ENCODE peak calls at places on chromosome 16, in five cellular contexts. K is upper lobe of right lung, B is Caco-2, Y is uterus, P is fibroblast of lung. Z is an unnamed sample. For H3K4me1, the result is how much of the 10 kb centered on the place peaks cover.

GRCh38 chr16:66254751-66255150 is 111.7 kb upstream of the CDH5 start:
- DNase-seq in K (no peak), B (no peak), P (peak), Y (no peak), Z (no peak)

GRCh38 chr16:23134274-23134673 is 15.0 kb downstream of the USP31 start:
- DNase-seq in Y (peak), B (no peak), K (no peak), P (peak), Z (no peak)

GRCh38 chr16:3216263-3216640 is 18.7 kb downstream of the ZNF200 start:
- DNase-seq in B (no peak), K (no peak), Y (no peak), P (no peak), Z (no peak)

GRCh38 chr16:65497571-65497970 is 375.7 kb upstream of the CDH11 start:
- DNase-seq in B (no peak), Y (no peak), P (no peak), K (no peak), Z (no peak)

GRCh38 chr16:77090062-77090461 is 100.9 kb upstream of the MON1B start:
- DNase-seq in P (no peak), B (no peak), Y (no peak), K (no peak), Z (no peak)

GRCh38 chr16:68737046-68737729 is at the start of gene CDH1:
- DNase-seq in Y (no peak), P (no peak), K (peak), B (peak), Z (no peak)

GRCh38 chr16:54177052-54177856 is 109.3 kb downstream of the IRX3 start:
- DNase-seq in K (no peak), Y (no peak), B (no peak), P (no peak), Z (no peak)

GRCh38 chr16:68636818-68637217 is 8.3 kb upstream of the CDH3 start:
- DNase-seq in K (no peak), Y (no peak), P (no peak), B (no peak), Z (no peak)

GRCh38 chr16:88859381-88860091 is 2.6 kb downstream of the TRAPPC2L start:
- DNase-seq in Y (no peak), B (no peak), K (no peak), P (no peak), Z (no peak)

GRCh38 chr16:89155184-89155679 is 16.3 kb upstream of the CDH15 start:
- DNase-seq in P (peak), K (peak), B (no peak), Y (peak), Z (peak)

GRCh38 chr16:9437115-9437514 is 345.7 kb downstream of the HAPSTR1 start:
- DNase-seq in Y (no peak), K (no peak), P (no peak), B (no peak), Z (no peak)

GRCh38 chr16:47143329-47143676 is 442 bp downstream of the NETO2 start:
- DNase-seq in K (peak), P (peak), Y (no peak), B (peak), Z (no peak)

GRCh38 chr16:8828541-8829165 is 31.0 kb downstream of the PMM2 start:
- DNase-seq in Y (no peak), K (no peak), P (no peak), B (no peak), Z (no peak)

GRCh38 chr16:46947900-46948547 is 25.4 kb downstream of the DNAJA2 start:
- DNase-seq in Y (no peak), B (no peak), K (no peak), P (peak), Z (no peak)

GRCh38 chr16:84999857-85000480 is 11.4 kb downstream of the ZDHHC7 start:
- DNase-seq in B (no peak), Y (no peak), K (no peak), P (no peak), Z (no peak)
- H3K4me1 ChIP-seq in B (under half), Y (under half), K (half or more), P (under half), Z (under half)

DNA sequence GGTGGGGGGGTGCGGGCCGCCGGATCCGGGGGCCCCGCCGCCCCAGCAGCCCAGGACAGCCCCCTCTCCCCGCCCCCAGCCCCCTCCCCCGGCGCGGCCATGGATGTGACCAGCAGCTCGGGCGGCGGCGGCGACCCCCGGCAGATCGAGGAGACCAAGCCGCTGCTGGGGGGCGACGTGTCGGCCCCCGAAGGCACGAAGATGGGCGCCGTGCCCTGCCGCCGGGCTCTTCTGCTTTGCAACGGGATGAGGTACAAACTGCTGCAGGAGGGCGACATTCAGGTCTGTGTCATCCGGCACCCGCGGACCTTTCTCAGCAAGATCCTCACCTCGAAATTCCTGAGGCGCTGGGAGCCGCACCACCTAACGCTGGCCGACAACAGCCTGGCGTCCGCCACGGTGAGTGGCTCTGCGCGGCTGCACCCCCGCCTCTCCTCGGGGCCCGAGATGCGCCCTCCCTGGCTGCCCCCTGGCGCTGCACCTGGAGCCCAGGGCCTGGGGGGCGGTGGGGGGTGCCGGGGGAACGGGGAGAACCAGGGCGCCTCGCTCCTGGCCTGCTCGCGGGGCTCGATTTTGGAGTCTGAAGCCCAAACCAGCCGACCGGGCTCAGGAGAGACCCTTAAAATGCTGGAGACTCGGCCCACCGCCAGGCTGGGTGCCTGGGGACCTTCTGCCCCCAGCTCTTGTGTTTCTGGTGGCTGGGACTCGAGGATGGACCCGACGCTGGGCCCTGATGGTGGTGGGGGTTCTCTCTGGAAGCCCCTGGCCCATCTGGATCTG is 725 bp downstream of the CMIP start:
- DNase-seq in P (no peak), K (peak), Y (no peak), B (peak), Z (no peak)
- TF ChIP-seq CTCF in P (no peak), K (peak), Y (peak), B (peak), Z (peak)

DNA sequence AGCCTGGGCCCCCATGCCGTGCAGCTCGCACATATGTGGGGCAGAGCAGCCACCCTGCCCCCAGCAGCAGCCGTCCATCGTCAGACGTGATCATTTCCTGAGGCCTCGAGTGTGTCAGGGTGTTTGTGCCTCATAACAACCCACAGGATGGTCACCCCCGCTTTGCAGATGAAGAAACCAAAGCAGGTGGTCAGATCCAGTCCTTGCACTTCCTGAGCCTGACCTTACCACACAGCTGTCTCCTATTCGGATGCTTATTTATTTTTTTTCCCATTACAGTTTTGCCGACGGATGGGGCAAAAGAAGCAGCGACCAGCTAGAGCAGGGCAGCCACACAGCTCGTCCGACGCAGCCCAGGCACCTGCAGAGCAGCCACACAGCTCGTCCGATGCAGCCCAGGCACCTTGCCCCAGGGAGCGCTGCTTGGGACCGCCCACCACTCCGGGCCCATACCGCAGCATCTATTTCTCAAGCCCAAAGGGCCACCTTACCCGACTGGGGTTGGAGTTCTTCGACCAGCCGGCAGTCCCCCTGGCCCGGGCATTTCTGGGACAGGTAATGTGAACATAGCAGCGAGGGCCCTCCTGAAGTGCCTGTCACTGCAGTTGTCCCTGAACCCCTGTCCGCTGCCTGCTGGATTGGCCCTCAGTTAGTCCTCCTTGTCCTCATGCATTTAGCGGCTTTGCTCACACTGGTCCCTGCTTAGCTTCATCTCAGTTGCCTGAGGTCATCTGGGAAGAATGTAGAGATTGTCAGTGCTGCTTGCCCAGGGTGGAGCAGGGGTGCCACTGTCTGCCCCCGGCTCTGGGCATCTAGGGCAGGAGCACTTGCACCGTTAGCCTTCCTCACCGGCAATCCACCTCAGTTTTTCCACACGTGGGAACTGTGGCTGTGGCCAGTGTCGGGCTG is 1.4 kb downstream of the MPG start:
- DNase-seq in P (peak), K (no peak), B (no peak), Y (no peak), Z (no peak)
- H3K4me3 ChIP-seq in P (peak), K (peak), B (peak), Y (no peak), Z (peak)

DNA sequence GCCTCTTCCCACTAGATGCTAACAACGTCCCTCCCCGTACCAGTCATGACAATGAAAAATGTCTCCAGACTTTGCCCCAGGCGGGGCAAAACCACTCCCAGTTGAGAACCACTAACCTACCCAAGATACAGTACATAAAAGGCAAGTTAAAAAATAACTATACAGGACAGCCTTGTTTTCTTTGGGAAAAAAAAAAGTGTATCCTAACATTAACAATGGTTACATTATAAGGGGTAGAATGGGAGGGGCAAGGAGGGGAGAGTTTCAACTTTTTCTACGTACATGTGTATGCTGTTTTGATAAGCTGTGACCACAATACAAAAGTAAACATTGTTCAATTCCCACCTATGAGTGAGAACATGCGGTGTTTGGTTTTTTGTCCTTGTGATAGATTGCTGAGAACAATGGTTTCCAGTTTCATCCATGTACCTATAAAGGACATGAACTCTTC is 94.9 kb downstream of the TOX3 start:
- DNase-seq in K (no peak), P (no peak), B (peak), Y (no peak), Z (no peak)
- H3K4me1 ChIP-seq in K (under half), P (under half), B (under half), Y (under half), Z (under half)

GRCh38 chr16:10518479-10519041 is 61.8 kb downstream of the EMP2 start:
- DNase-seq in Y (no peak), K (no peak), B (no peak), P (no peak), Z (no peak)

GRCh38 chr16:10511829-10512228 is 68.6 kb downstream of the EMP2 start:
- DNase-seq in P (no peak), K (no peak), B (no peak), Y (no peak), Z (no peak)

GRCh38 chr16:10510279-10510678 is 70.1 kb downstream of the EMP2 start:
- DNase-seq in Y (no peak), P (no peak), K (no peak), B (no peak), Z (no peak)

GRCh38 chr16:10517868-10518267 is 62.5 kb downstream of the EMP2 start:
- DNase-seq in B (no peak), P (no peak), Y (no peak), K (no peak), Z (no peak)

GRCh38 chr16:10514369-10515055 is 65.9 kb downstream of the EMP2 start:
- DNase-seq in Y (peak), K (no peak), B (no peak), P (peak), Z (no peak)
- TF ChIP-seq CTCF in Y (peak), K (peak), B (peak), P (peak), Z (peak)

Z was measured in right atrium auricular region.